ENCODE peak calls at places on chromosomes 6 and 20, in seven cellular contexts. A is MM.1S, F is neuronal stem cell, I is tibial nerve, O is thoracic aorta, Y is IMR-90, Z is spleen. P is an unnamed sample.

GRCh38 chr20:60304026-60304590 is 345.9 kb downstream of the CDH26 start:
- DNase-seq in A (no peak), F (no peak), I (no peak), O (no peak), Y (no peak), Z (no peak), P (no peak)

GRCh38 chr6:111534366-111534765 is 51.3 kb upstream of the REV3L start:
- DNase-seq in A (no peak), F (no peak), I (peak; percentile 53), O (no peak), Y (peak; percentile 35), Z (no peak), P (peak; percentile 92)

GRCh38 chr6:155694429-155694795 is 238.8 kb upstream of the NOX3 start:
- DNase-seq in A (no peak), F (no peak), I (no peak), O (no peak), Y (no peak), Z (no peak), P (no peak)

GRCh38 chr20:50563133-50563944 is 53.2 kb downstream of the PTPN1 start:
- DNase-seq in A (no peak), F (no peak), I (no peak), O (no peak), Y (no peak), Z (no peak), P (no peak)

GRCh38 chr6:26043389-26044139 is 43.7 kb upstream of the HFE start:
- DNase-seq in A (peak; percentile 95), F (peak; percentile 78), I (peak; percentile 90), O (no peak), Y (peak; percentile 99), Z (peak; percentile 89), P (peak; percentile 69)

GRCh38 chr20:41905186-41905585 is 287.0 kb upstream of the CHD6 start:
- DNase-seq in A (no peak), F (no peak), I (no peak), O (no peak), Y (no peak), Z (no peak), P (no peak)

GRCh38 chr6:118980063-118980462 is 45.1 kb upstream of the MCM9 start:
- DNase-seq in A (no peak), F (no peak), I (peak; percentile 67), O (no peak), Y (peak; percentile 31), Z (no peak), P (no peak)

GRCh38 chr6:169824848-169825557 is 73.6 kb downstream of the ERMARD start:
- DNase-seq in A (no peak), F (no peak), I (no peak), O (no peak), Y (no peak), Z (peak; percentile 30), P (no peak)

GRCh38 chr20:25084616-25085187 is 2.8 kb upstream of the VSX1 start:
- DNase-seq in A (no peak), F (no peak), I (no peak), O (no peak), Y (no peak), Z (peak; percentile 69), P (no peak)

GRCh38 chr20:62807444-62808210 is 3.0 kb downstream of the OGFR start:
- DNase-seq in A (no peak), F (no peak), I (no peak), O (no peak), Y (no peak), Z (no peak), P (no peak)

GRCh38 chr6:127519469-127519785 is 292 bp upstream of the MTCL3 start:
- DNase-seq in A (no peak), F (no peak), I (no peak), O (no peak), Y (no peak), Z (no peak), P (no peak)

GRCh38 chr6:168345896-168346754 is 26.5 kb upstream of the DACT2 start:
- DNase-seq in A (no peak), F (no peak), I (no peak), O (no peak), Y (no peak), Z (no peak), P (no peak)

GRCh38 chr6:79453558-79454042 is 83.6 kb downstream of the LCA5 start:
- DNase-seq in A (no peak), F (no peak), I (peak; percentile 9), O (no peak), Y (no peak), Z (no peak), P (peak; percentile 69)

GRCh38 chr20:11249683-11250082 is 575.9 kb upstream of the JAG1 start:
- DNase-seq in A (no peak), F (no peak), I (no peak), O (no peak), Y (no peak), Z (no peak), P (no peak)

GRCh38 chr6:157471895-157472686 is 91.1 kb downstream of the ZDHHC14 start:
- DNase-seq in A (no peak), F (no peak), I (no peak), O (no peak), Y (no peak), Z (no peak), P (no peak)

GRCh38 chr6:45687570-45687969 is 309.8 kb upstream of the SUPT3H start:
- DNase-seq in A (no peak), F (no peak), I (no peak), O (no peak), Y (no peak), Z (no peak), P (no peak)

GRCh38 chr20:45338121-45339030 is 9.8 kb downstream of the SDC4 start:
- DNase-seq in A (no peak), F (no peak), I (no peak), O (no peak), Y (no peak), Z (no peak), P (no peak)

GRCh38 chr20:33071198-33071597 is 8.2 kb upstream of the BPIFB4 start:
- DNase-seq in A (no peak), F (no peak), I (no peak), O (no peak), Y (no peak), Z (peak; percentile 9), P (no peak)

GRCh38 chr20:37398750-37399621 is 53.0 kb downstream of the SRC start:
- DNase-seq in A (no peak), F (no peak), I (no peak), O (no peak), Y (no peak), Z (no peak), P (no peak)

GRCh38 chr20:37397954-37398749 is 52.2 kb downstream of the SRC start:
- DNase-seq in A (no peak), F (no peak), I (no peak), O (no peak), Y (no peak), Z (no peak), P (no peak)

GRCh38 chr20:37396520-37397075 is 50.7 kb downstream of the SRC start:
- DNase-seq in A (no peak), F (peak; percentile 92), I (no peak), O (no peak), Y (no peak), Z (no peak), P (no peak)

GRCh38 chr20:37395921-37396519 is 50.1 kb downstream of the SRC start:
- DNase-seq in A (no peak), F (no peak), I (no peak), O (no peak), Y (no peak), Z (no peak), P (no peak)

DNA sequence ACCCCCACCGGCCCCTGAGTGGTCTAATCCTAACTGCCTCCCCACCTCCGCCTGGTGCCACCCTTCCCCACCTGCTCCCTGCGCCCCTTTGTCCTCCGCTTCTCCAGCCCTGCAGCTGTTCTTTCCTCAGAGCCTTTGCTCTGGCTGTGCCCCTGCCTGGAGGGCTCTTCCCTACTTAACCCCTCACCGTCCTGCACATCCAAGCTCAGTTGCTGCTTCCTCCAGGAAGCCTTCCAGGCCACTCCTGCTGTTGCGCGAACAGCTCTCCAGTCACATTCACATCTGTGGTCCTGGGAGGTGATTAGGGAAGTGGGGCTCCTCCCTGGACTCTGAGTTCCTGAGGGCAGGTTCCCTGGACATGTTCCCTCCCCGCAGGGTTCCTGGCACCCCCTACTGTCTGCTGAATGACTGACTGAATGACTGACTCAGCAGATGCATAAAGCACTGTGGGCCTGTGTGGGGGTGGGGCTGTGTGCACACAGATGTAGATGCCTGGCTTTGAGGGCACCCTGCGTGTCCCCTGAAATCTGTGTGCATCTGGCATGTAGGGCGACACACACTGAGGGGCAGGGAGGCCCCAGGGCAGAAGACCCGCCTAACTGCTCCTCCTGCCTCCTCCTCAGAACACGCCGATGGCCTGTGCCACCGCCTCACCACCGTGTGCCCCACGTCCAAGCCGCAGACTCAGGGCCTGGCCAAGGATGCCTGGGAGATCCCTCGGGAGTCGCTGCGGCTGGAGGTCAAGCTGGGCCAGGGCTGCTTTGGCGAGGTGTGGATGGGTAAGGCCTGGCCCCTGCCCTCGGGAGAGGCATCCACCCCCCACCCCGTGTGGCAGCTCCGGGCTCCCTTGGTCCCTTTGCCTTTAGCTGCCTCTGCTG is 51.4 kb downstream of the SRC start:
- DNase-seq in A (no peak), F (no peak), I (no peak), O (no peak), Y (no peak), Z (no peak), P (no peak)
- H3K4me3 ChIP-seq in A (no peak overlapping the region), F (no peak overlapping the region), I (no peak overlapping the region), O (no peak overlapping the region), Y (no peak overlapping the region), Z (no peak overlapping the region), P (no peak overlapping the region)

GRCh38 chr6:84601366-84601765 is 163.0 kb downstream of the TBX18 start:
- DNase-seq in A (no peak), F (no peak), I (no peak), O (no peak), Y (no peak), Z (no peak), P (no peak)
- H3K27me3 ChIP-seq in A (no peaks in the 10 kb centered on the region), F (no peaks in the 10 kb centered on the region), I (no peaks in the 10 kb centered on the region), O (no peaks in the 10 kb centered on the region), Y (no peaks in the 10 kb centered on the region), Z (no peaks in the 10 kb centered on the region), P (no peaks in the 10 kb centered on the region)

GRCh38 chr20:19850190-19850533 is 92.1 kb downstream of the RIN2 start:
- DNase-seq in A (no peak), F (no peak), I (peak; percentile 24), O (no peak), Y (no peak), Z (no peak), P (no peak)
- H3K27ac ChIP-seq in A (no peak overlapping the region), F (no peak overlapping the region), I (no peak overlapping the region), O (peak overlapping the region; percentile 82), Y (no peak overlapping the region), Z (peak overlapping the region; percentile 70), P (peak overlapping the region; percentile 82)

DNA sequence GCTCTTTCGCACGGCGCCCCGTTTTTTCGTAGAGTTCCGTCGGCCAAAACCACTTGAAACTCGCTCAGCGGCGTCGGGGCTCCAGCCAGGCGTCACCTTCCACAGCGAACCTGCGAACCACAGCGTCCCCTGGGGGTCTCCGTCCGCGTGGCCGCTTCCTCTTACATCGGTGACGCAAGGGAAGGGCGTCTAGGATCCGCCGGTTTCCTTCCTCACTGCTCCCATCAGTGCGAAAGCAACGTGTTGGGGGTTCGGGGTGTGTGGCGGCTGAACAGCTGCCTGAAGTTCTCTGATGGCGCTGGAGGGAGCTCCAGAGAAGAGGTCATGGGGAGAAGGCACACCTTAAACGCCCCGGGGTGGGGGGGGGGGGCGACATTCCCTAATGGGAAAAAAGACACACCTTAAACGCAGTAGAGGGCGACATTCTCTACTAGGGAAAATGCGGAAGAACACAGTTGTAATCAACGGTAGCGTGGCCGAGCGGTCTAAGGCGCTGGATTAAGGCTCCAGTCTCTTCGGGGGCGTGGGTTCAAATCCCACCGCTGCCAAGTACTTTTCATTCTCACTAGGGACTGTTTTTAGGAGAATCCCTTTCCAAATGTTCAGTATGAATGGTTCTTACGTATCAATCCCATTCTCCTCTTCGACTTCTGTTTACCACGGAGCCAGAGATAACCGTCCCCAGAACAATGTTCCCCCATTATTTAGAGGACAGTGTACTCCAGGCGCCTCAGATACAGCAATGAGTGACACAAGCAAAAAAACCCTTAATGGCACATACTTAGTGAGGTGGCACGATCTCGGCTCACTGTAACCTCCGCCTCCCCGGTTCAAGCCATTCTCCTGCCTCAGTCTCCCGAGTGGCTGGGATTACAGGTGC is 16.3 kb downstream of the ZNF311 start:
- DNase-seq in A (no peak), F (peak; percentile 75), I (peak; percentile 26), O (no peak), Y (peak; percentile 61), Z (peak; percentile 87), P (no peak)
- H3K4me3 ChIP-seq in A (no peak overlapping the region), F (peak overlapping the region; percentile 78), I (peak overlapping the region; percentile 16), O (peak overlapping the region; percentile 59), Y (peak overlapping the region; percentile 54), Z (peak overlapping the region; percentile 27), P (no peak overlapping the region)

P was measured in breast epithelium.